ENCODE peak calls at places on chromosome X, in seven cellular contexts. M is GM12878, U is suprapubic skin, S is gastrocnemius medialis, Q is thyroid gland, L is ovary, V is transverse colon. Z is an unnamed sample. For H3K9me3, the result is how much of the 10 kb centered on the place peaks cover.

GRCh38 chrX:26649534-26649933 is 433.6 kb downstream of the MAGEB5 start:
- DNase-seq in L (no peak), S (no peak), U (no peak), Q (no peak), M (no peak), V (no peak), Z (no peak)

GRCh38 chrX:23694606-23695005 is 27.3 kb downstream of the PRDX4 start:
- DNase-seq in L (peak), U (no peak), S (peak), Q (peak), M (peak), V (peak), Z (peak)

GRCh38 chrX:74923942-74924448 is 1.3 kb downstream of the NEXMIF start:
- DNase-seq in Q (peak), V (peak), M (no peak), L (peak), S (no peak), U (no peak), Z (no peak)

GRCh38 chrX:22037225-22037624 is 5.1 kb downstream of the PHEX start:
- DNase-seq in Q (no peak), U (no peak), S (no peak), M (no peak), V (no peak), L (no peak), Z (no peak)

GRCh38 chrX:66045894-66046293 is 6.0 kb upstream of the VSIG4 start:
- DNase-seq in M (no peak), U (no peak), V (no peak), Q (no peak), L (no peak), S (no peak), Z (no peak)

GRCh38 chrX:24294619-24295018 is 19.2 kb downstream of the SUPT20HL2 start:
- DNase-seq in V (peak), Q (no peak), M (no peak), S (no peak), U (no peak), L (peak), Z (no peak)

GRCh38 chrX:76987381-76987780 is 459.8 kb upstream of the FGF16 start:
- DNase-seq in L (no peak), S (no peak), U (no peak), M (no peak), V (no peak), Q (no peak), Z (no peak)

GRCh38 chrX:68878977-68879376 is 50.2 kb downstream of the EFNB1 start:
- DNase-seq in Q (no peak), U (no peak), L (no peak), M (no peak), S (no peak), V (no peak), Z (no peak)

GRCh38 chrX:13005671-13006473 is 31.0 kb downstream of the TMSB4X start:
- DNase-seq in L (no peak), V (no peak), U (no peak), Q (peak), S (no peak), M (peak), Z (no peak)

GRCh38 chrX:56232221-56233082 is at the start of gene KLF8:
- DNase-seq in S (peak), M (no peak), V (peak), Q (peak), U (peak), L (peak), Z (peak)

GRCh38 chrX:45274576-45274975 is 73.9 kb upstream of the DIPK2B start:
- DNase-seq in M (no peak), V (no peak), L (no peak), U (no peak), S (no peak), Q (no peak), Z (no peak)

GRCh38 chrX:133482345-133483041 is 67.2 kb upstream of the GPC4 start:
- DNase-seq in M (no peak), L (no peak), Q (no peak), S (no peak), U (no peak), V (peak), Z (no peak)

GRCh38 chrX:154459843-154460242 is 1.8 kb downstream of the PLXNA3 start:
- DNase-seq in U (no peak), V (no peak), L (no peak), M (no peak), Q (no peak), S (no peak), Z (no peak)
- H3K4me3 ChIP-seq in U (peak), V (no peak), L (peak), M (no peak), Q (no peak), S (no peak), Z (peak)

GRCh38 chrX:86696951-86697350 is 548.7 kb downstream of the DACH2 start:
- DNase-seq in S (no peak), L (no peak), U (no peak), Q (no peak), M (no peak), V (no peak), Z (no peak)
- H3K9me3 ChIP-seq in S (under half), L (under half), U (under half), Q (under half), M (under half), V (under half), Z (under half)

DNA sequence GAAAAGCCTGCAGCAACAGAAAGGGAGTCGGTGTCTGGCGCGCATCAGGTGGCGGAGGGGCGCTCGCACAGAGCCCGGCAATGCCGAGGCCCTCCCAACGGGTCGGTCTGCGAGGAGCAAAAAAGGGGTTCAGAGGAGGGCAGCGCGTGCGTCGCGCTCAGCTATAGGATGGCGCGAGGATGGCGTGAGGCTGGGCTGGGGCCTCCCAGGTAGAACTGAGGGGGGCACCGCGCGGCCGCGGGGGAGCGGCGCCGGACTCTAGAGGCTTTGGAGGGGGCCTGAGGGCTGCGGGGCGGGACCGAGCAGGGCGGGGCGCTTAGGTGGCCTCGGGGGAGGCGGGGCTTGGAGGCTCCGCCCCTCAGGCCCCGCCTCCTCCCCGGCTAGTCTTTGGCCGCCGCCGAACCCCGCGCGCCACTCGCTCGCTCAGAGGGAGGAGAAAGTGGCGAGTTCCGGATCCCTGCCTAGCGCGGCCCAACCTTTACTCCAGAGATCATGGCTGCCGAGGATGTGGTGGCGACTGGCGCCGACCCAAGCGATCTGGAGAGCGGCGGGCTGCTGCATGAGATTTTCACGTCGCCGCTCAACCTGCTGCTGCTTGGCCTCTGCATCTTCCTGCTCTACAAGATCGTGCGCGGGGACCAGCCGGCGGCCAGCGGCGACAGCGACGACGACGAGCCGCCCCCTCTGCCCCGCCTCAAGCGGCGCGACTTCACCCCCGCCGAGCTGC is at the start of gene PGRMC1:
- DNase-seq in S (peak), V (peak), Q (peak), M (peak), L (peak), U (peak), Z (peak)
- TF ChIP-seq POLR2A in S (peak), V (peak), Q (peak), M (peak), L (peak), U (peak), Z (no peak)

DNA sequence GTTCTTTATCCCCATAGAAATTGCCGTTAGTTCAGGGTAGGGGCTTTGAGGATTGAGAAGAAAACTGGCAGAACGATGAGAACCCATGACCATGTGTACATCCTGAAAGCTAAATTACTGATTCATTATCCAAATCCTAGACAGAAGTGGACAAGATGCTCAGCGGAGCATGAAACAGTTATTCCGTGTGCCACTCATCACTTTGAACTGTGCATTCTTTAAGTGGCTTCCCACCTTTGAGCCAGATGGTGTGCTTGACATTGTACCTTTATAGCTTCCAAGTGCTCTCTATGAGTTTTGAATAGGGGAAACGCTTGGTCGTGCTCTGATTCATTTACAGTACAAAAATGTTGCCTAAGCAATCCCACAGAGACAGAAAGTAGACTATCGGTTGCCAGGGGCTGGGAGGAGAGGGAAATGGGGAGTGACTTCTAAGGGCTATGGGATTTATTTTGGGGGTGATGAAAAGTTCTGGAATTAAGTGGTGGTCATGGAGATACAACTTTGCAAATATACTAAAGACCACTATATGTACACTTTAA is 100.0 kb downstream of the DOCK11 start:
- DNase-seq in M (no peak), S (no peak), Q (no peak), U (no peak), V (no peak), L (no peak), Z (no peak)
- H3K4me3 ChIP-seq in M (no peak), S (no peak), Q (no peak), U (no peak), V (no peak), L (no peak), Z (no peak)

GRCh38 chrX:1871887-1872286 is 257.0 kb downstream of the ASMT start:
- DNase-seq in M (no peak), V (no peak), U (no peak), L (no peak), S (no peak), Q (no peak), Z (no peak)
- H3K9me3 ChIP-seq in M (under half), V (under half), U (under half), L (under half), S (under half), Q (under half), Z (under half)

DNA sequence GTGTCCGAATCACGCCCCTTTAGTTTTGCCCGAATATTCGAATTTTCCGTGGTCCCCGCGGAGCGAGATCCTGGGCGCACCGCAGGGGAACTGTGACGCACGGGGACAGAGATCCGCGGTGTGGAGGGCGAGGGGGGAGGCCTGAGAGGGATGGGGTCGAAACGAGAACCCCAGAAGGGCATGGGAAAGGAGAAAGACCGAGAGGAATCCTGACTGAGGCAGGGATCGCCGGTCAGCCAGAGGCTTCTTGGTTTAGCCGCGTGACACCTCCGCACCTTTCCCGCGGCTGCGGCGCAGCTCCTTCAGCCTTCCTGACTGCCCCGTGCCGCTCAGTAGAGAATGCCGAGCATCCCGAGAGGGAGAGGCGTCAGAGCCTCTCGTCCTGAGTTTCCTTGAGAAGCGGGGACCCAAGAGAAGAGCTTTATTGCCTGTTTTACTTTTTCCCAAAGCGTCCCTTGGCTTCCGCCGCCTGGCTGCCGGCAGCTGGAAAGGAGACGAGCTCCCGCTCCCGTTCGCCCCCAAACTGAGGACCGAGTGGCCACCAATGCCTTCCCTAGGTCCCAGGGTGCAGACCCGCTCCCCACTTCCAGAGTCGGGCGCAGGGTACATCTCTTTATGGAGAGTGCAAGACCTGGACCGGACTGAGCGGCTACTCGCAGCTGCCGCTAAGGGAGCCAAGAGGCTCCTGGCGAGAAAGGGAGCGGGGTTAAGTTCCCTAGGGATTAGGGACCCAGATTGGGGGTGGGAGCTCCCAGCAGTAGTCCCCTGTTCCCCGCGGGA is 911 bp upstream of the GPR50 start:
- DNase-seq in L (no peak), U (no peak), M (no peak), S (no peak), V (no peak), Q (no peak), Z (no peak)
- TF ChIP-seq POLR2A in L (no peak), U (no peak), M (no peak), S (no peak), V (no peak), Q (no peak), Z (no peak)